ENCODE peak calls at places on chromosomes 7 and 10, in five cellular contexts. O, D, X, B and C are unnamed samples. For H3K27me3, the result is how much of the 10 kb centered on the place peaks cover.

GRCh38 chr10:18334116-18334867 is 194.1 kb downstream of the CACNB2 start:
- DNase-seq in O (no peak), B (no peak), D (peak), X (no peak), C (no peak)

GRCh38 chr10:68345621-68346020 is 12.9 kb upstream of the PBLD start:
- DNase-seq in X (no peak), D (no peak), O (no peak), B (no peak), C (no peak)

GRCh38 chr7:159149488-159149887 is 4.8 kb upstream of the VIPR2 start:
- DNase-seq in D (no peak), X (no peak), O (no peak), B (no peak), C (no peak)

GRCh38 chr7:102122026-102122425 is 164.6 kb upstream of the SH2B2 start:
- DNase-seq in D (no peak), O (no peak), B (no peak), X (no peak), C (no peak)

GRCh38 chr7:25095516-25096345 is 29.3 kb downstream of the CYCS start:
- DNase-seq in X (no peak), O (no peak), D (no peak), B (no peak), C (no peak)

GRCh38 chr10:73209705-73210104 is 37.4 kb downstream of the DNAJC9 start:
- DNase-seq in X (no peak), O (no peak), B (no peak), D (no peak), C (no peak)

GRCh38 chr7:29479606-29480200 is 83.9 kb upstream of the PRR15 start:
- DNase-seq in B (no peak), O (no peak), D (peak), X (peak), C (no peak)

GRCh38 chr10:48404646-48405045 is 98.2 kb downstream of the MAPK8 start:
- DNase-seq in B (no peak), X (no peak), O (no peak), D (no peak), C (no peak)

GRCh38 chr7:151461096-151461941 is 21.4 kb upstream of the CRYGN start:
- DNase-seq in O (no peak), D (no peak), B (no peak), X (no peak), C (no peak)

GRCh38 chr7:103011650-103012049 is 62.9 kb downstream of the FBXL13 start:
- DNase-seq in B (no peak), X (no peak), D (no peak), O (no peak), C (no peak)

GRCh38 chr7:1809601-1810258 is 139.7 kb downstream of the ELFN1 start:
- DNase-seq in D (no peak), O (no peak), B (no peak), X (no peak), C (no peak)

GRCh38 chr10:58643029-58643428 is 130.4 kb downstream of the BICC1 start:
- DNase-seq in D (no peak), B (no peak), X (no peak), O (no peak), C (no peak)
- H3K27ac ChIP-seq in D (no peak), B (no peak), X (no peak), O (no peak), C (no peak)

DNA sequence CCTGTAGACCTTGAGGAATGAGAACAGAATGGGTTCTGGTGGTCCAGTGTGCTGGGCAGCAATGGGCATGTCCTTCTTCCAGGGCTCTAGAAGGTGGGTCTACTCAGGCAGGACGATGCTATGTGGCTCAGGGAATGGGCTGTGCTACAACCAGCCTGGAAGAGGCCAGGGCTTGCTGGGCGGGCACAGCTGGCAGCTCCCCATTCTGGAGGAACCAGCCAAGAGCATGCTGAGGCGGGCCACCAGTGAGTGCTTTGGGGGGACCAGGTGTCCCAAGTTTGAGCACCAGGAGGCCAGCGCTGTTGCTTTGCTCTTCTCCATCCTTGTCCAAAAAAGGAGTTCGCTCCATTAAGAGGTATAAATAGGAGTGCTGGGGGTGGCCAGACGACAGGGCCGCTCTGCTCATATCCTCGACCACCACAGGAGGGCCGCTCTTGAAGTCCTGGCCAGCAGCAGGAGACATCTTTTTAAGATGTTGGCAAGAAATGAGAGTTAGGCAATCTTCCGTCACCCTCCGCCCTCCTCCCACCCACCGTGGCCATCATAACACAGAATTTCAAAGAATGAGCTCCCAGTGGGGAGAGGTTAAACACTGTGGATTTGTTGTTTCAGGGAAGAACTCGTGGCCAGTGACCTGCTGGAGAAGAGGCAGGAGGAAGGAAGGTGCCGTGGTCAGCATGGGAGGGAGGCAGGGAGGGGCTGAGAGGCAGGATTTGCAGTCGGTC is 141.3 kb downstream of the GRK5 start:
- DNase-seq in O (no peak), D (no peak), X (no peak), B (no peak), C (no peak)
- TF ChIP-seq CTCF in O (no peak), D (no peak), X (no peak), B (no peak), C (no peak)

DNA sequence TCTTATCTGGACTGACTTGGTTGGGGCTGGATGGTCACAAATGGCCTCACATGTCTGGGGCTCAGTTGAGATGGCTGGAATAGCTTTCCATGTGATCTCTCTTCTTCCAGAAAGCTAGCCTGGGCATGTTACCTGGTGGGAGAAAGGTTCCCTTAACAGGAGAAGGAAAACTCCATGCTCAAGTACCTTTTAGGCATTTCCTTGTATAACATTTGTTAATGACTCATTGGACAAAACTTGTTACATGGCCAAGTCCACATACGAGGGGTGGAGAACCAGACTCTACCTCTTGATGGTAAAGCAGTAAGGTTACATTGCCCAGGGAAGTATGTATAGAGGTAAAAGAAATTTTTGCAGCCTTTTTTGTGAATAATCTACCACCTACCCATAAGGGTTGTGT is 826.4 kb downstream of the LRMDA start:
- DNase-seq in O (no peak), B (no peak), X (no peak), D (no peak), C (no peak)
- H3K27me3 ChIP-seq in O (under half), B (under half), X (under half), D (under half), C (under half)

DNA sequence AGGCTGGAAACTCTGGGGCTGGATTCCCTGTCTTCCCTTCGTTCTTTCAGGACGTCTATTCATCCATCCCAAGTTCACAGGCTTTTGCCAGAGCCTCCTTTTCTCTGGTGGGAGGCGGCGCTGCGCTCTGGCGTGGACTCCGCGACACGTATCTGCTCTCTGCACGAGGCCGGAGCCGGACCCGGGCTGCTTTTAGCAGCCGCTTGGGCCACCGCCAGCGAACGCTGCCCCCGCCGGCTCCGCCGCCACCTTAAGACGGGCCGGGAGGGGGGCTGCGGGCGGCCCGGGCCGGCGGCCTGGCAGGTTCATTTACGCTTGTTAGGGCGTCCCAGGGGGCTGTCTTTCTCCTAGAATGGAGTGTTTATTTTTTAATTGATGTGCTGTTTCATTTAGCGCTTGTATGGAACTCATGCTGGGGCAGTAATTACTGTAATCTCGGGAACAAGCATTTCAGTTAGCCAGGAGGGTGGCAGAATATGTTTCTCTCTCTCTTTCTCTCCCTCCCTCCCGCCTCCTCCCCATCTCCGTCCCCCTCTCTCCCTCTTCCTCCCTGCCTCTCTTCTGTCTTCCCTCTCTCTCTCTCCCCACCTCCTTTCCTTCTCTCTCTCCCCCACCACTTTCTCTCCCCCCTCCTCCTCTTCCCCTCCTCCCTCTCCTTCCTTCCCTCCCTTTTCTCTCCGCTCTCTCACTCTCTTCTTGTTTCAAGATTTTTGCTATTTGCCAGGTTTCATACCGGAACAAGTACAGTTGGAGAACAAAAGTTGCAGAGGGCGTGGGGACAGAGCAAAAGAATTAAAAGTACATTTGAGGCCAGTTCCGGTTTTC is 1.3 kb upstream of the FZD8 start:
- DNase-seq in B (peak), O (peak), D (peak), X (peak), C (peak)
- H3K27ac ChIP-seq in B (peak), O (no peak), D (no peak), X (peak), C (no peak)